ENCODE peak calls at places on chromosome 11, in seven cellular contexts. A, Y, S, E, Q, J and M are unnamed samples. For H3K9me3, the result is how much of the 10 kb centered on the place peaks cover.

GRCh38 chr11:14418801-14419417 is 59.9 kb upstream of the RRAS2 start:
- DNase-seq in A (peak), Y (no peak), S (no peak), E (no peak), Q (no peak), J (no peak), M (no peak)

GRCh38 chr11:77418981-77419592 is 54.8 kb downstream of the PAK1 start:
- DNase-seq in A (no peak), Y (no peak), S (no peak), E (no peak), Q (no peak), J (no peak), M (no peak)

GRCh38 chr11:79173615-79174014 is 267.2 kb downstream of the TENM4 start:
- DNase-seq in A (no peak), Y (no peak), S (no peak), E (peak), Q (no peak), J (peak), M (peak)

GRCh38 chr11:58027341-58027740 is 3.4 kb upstream of the OR6Q1 start:
- DNase-seq in A (no peak), Y (no peak), S (no peak), E (no peak), Q (no peak), J (no peak), M (no peak)

GRCh38 chr11:87265915-87266314 is 228.2 kb downstream of the TMEM135 start:
- DNase-seq in A (no peak), Y (no peak), S (no peak), E (no peak), Q (no peak), J (no peak), M (no peak)

GRCh38 chr11:131408011-131408640 is 37.7 kb downstream of the NTM start:
- DNase-seq in A (peak), Y (no peak), S (no peak), E (no peak), Q (peak), J (no peak), M (no peak)

GRCh38 chr11:6622261-6623171 is 3.3 kb upstream of the TPP1 start:
- DNase-seq in A (no peak), Y (no peak), S (peak), E (peak), Q (no peak), J (no peak), M (no peak)

GRCh38 chr11:31802990-31803812 is 7.9 kb downstream of the PAX6 start:
- DNase-seq in A (no peak), Y (no peak), S (peak), E (no peak), Q (no peak), J (no peak), M (no peak)

GRCh38 chr11:70647188-70648166 is 249.1 kb downstream of the CTTN start:
- DNase-seq in A (no peak), Y (no peak), S (no peak), E (no peak), Q (no peak), J (no peak), M (no peak)

GRCh38 chr11:61334434-61335354 is 1.7 kb downstream of the TKFC start:
- DNase-seq in A (peak), Y (no peak), S (no peak), E (peak), Q (no peak), J (no peak), M (no peak)

GRCh38 chr11:122646549-122647340 is 8.8 kb upstream of the UBASH3B start:
- DNase-seq in A (no peak), Y (no peak), S (no peak), E (no peak), Q (no peak), J (no peak), M (no peak)

GRCh38 chr11:17354070-17354924 is 2.7 kb downstream of the NCR3LG1 start:
- DNase-seq in A (peak), Y (no peak), S (no peak), E (peak), Q (peak), J (peak), M (peak)

GRCh38 chr11:9657531-9657930 is 6.3 kb upstream of the SWAP70 start:
- DNase-seq in A (no peak), Y (no peak), S (no peak), E (no peak), Q (no peak), J (no peak), M (no peak)

GRCh38 chr11:122367809-122368231 is 251.8 kb upstream of the BLID start:
- DNase-seq in A (peak), Y (peak), S (no peak), E (peak), Q (no peak), J (peak), M (peak)

GRCh38 chr11:766106-766940 is 11.0 kb downstream of the GATD1 start:
- DNase-seq in A (no peak), Y (no peak), S (no peak), E (no peak), Q (no peak), J (no peak), M (no peak)

GRCh38 chr11:763549-764321 is 13.6 kb downstream of the GATD1 start:
- DNase-seq in A (no peak), Y (no peak), S (peak), E (no peak), Q (no peak), J (no peak), M (no peak)

GRCh38 chr11:764322-765024 is 12.8 kb downstream of the GATD1 start:
- DNase-seq in A (no peak), Y (no peak), S (no peak), E (no peak), Q (no peak), J (no peak), M (no peak)

GRCh38 chr11:765802-766091 is 11.5 kb downstream of the GATD1 start:
- DNase-seq in A (no peak), Y (no peak), S (no peak), E (no peak), Q (no peak), J (no peak), M (no peak)

DNA sequence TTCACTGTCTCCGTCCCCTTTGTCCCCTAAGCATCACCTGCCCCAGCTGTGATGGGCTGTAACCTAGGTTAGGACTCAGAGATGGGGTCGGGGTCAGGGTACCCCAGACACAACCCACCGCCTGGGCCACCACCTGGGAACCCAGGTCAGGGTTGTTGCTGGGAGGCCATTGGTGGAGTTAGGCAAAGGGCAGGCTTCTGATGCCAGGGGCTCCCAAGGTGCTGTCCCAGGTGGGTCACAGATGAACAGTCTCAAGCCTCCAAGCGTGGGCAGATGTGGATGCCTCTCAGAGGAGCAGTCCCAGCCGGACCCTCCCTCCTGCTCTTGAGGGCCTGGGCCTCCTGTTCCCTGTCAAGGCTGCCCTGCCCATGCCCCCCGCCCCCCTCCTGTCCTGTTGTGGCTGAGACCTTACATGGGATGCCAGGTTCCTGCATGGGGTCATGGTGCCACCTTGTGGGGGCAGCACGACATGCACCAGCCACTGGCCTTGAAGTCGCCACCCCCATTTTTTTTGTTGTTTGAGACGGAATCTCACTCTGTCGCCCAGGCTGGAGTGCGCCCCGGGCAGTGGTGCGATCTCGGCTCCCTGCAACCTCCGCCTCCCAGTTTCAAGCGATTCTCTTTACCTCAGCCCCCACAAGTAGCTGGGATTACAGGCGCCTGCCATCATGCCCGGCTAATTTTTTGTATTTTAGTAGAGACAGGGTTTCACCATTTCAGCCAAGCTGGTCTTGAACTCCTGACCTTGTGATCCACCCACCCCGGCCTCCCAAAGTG is 12.1 kb downstream of the GATD1 start:
- DNase-seq in A (peak), Y (peak), S (peak), E (peak), Q (peak), J (no peak), M (peak)
- TF ChIP-seq POLR2A in A (no peak), Y (no peak), S (no peak), E (no peak), Q (no peak), J (no peak), M (no peak)

GRCh38 chr11:28142724-28143123 is 34.5 kb downstream of the METTL15 start:
- DNase-seq in A (no peak), Y (no peak), S (no peak), E (no peak), Q (no peak), J (no peak), M (no peak)

GRCh38 chr11:28133146-28133545 is 25.0 kb downstream of the METTL15 start:
- DNase-seq in A (no peak), Y (no peak), S (no peak), E (no peak), Q (no peak), J (no peak), M (no peak)

GRCh38 chr11:28140689-28141455 is 32.7 kb downstream of the METTL15 start:
- DNase-seq in A (no peak), Y (no peak), S (no peak), E (no peak), Q (no peak), J (no peak), M (no peak)

GRCh38 chr11:28139848-28140415 is 31.7 kb downstream of the METTL15 start:
- DNase-seq in A (no peak), Y (no peak), S (no peak), E (no peak), Q (no peak), J (no peak), M (no peak)

DNA sequence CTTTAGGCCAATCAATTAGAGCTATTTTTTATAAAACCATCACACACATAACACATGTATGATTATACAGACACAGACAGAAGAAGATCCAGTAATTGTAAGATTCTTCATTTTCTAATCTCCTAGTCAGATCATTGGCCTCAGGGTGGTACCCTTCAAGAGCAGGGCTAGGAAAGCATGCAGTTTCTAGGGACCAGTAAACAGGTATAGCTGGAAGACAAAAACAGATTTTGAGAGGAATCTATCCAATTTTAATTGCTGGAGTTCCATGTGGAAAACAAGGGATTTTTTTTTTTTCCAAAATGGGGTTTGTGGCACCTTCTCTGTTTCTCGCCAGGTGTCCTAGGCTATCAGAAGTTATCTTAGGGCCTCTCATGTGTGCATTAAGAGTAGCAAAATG is 29.6 kb downstream of the METTL15 start:
- DNase-seq in A (no peak), Y (no peak), S (no peak), E (no peak), Q (no peak), J (no peak), M (no peak)
- H3K9me3 ChIP-seq in A (under half), Y (under half), S (half or more), E (under half), Q (under half), J (under half), M (under half)

GRCh38 chr11:75241036-75241905 is 697 bp downstream of the TPBGL start:
- DNase-seq in A (peak), Y (peak), S (peak), E (peak), Q (peak), J (peak), M (peak)
- TF ChIP-seq CTCF in A (peak), Y (peak), S (peak), E (peak), Q (no peak), J (peak), M (no peak)

DNA sequence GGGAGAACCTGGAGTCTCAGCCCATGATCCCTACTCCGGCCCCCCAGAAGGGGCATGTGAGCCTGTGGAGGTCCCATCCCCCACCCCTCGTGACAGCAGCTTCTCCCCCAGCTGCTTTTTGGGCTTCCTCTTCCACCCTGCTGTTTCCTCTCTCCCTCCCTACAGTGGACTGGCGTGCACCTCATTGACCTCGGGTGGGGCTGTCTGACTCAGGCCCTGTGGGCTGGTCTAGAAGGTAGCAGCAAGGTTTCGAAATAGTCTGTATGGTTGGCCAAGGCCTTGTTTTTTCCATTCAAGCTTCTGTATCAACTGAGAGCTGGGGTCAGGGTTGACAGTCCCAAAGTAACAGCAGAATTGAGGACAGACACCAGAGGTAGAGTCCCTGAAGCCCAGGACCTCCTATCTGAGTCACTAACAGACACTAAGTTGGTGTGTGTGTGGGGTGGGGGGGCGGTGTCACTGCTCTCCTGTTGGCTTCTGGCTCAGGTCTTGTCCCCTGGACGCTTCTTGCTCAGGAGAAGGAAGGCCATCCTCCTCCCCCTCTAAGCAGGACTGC is 7.7 kb downstream of the SLC37A2 start:
- DNase-seq in A (peak), Y (peak), S (peak), E (no peak), Q (peak), J (peak), M (peak)
- TF ChIP-seq POLR2A in A (no peak), Y (no peak), S (no peak), E (no peak), Q (no peak), J (no peak), M (no peak)

GRCh38 chr11:91625495-91625894 is 599.1 kb upstream of the FAT3 start:
- DNase-seq in A (no peak), Y (no peak), S (no peak), E (no peak), Q (no peak), J (no peak), M (no peak)

DNA sequence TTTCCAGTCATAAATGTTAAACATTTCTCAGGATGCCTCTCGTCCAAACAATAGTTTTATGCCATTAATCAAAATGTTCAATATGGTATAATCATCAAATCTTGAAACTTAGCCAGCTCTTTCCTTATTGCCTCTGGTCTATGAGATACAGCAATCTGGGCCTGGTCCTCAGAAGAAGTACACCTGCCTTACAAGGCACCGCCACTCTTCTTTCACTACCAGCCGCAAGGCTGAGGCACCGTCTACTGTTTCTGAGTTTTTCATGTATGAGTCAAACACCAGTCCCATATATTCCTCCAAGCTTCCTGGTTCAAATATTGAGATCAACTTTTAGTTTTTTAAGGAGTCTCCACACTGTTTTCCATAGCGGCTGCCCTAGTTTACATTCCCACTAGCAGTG is 600.6 kb upstream of the FAT3 start:
- DNase-seq in A (no peak), Y (no peak), S (no peak), E (no peak), Q (no peak), J (no peak), M (no peak)
- H3K9me3 ChIP-seq in A (under half), Y (under half), S (under half), E (under half), Q (under half), J (under half), M (under half)

GRCh38 chr11:68927280-68928107 is 23.8 kb downstream of the IGHMBP2 start:
- DNase-seq in A (no peak), Y (no peak), S (peak), E (peak), Q (peak), J (no peak), M (no peak)
- TF ChIP-seq CTCF in A (no peak), Y (no peak), S (no peak), E (no peak), Q (no peak), J (no peak), M (no peak)

GRCh38 chr11:94544832-94545640 is 1.3 kb downstream of the FUT4 start:
- DNase-seq in A (peak), Y (peak), S (peak), E (peak), Q (peak), J (no peak), M (peak)
- TF ChIP-seq POLR2A in A (peak), Y (no peak), S (no peak), E (no peak), Q (no peak), J (no peak), M (no peak)

GRCh38 chr11:65547446-65548125 is 10.6 kb downstream of the LTBP3 start:
- DNase-seq in A (no peak), Y (no peak), S (peak), E (no peak), Q (no peak), J (no peak), M (no peak)
- H3K9me3 ChIP-seq in A (under half), Y (under half), S (under half), E (under half), Q (under half), J (under half), M (under half)

DNA sequence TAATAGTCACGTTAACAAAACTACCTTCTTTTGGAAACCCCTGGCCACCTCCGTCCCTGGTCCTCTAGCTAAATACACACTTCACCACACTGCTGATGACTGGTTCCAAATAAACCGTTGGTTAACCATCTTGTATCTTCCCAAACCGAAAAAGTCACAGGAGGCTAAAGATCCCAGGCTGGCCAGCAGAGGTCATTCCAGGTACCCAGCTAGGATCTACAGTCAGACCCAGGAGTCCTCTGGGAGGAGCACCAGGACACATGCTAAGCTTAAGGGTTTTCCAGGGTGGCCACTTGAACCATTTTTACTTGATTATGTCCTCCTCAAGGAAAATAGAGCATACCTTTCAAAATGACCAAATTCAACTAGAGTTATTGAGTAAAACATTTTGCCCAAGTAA is 103.2 kb downstream of the ETS1 start:
- DNase-seq in A (peak), Y (no peak), S (no peak), E (no peak), Q (no peak), J (no peak), M (no peak)
- TF ChIP-seq CTCF in A (peak), Y (peak), S (no peak), E (no peak), Q (no peak), J (no peak), M (no peak)